ENCODE peak calls at places on chromosome 3, in six cellular contexts. P is IMR-90, B is H9, I is neuronal stem cell, F is mesenchymal stem cell, V is trophoblast cell. J is an unnamed sample.

GRCh38 chr3:159783780-159784747 is 204.6 kb upstream of the IL12A start:
- DNase-seq in V (peak), B (no peak), P (no peak), F (no peak), I (no peak), J (no peak)

GRCh38 chr3:35946121-35946856 is 307.0 kb downstream of the ARPP21 start:
- DNase-seq in V (no peak), P (peak), B (no peak), I (peak), F (peak), J (no peak)

GRCh38 chr3:14943042-14943441 is 4.3 kb upstream of the NR2C2 start:
- DNase-seq in V (no peak), I (no peak), P (no peak), B (no peak), F (no peak), J (no peak)

GRCh38 chr3:123258811-123259420 is 57.2 kb downstream of the SEC22A start:
- DNase-seq in I (no peak), P (peak), B (no peak), V (no peak), F (peak), J (no peak)

GRCh38 chr3:15339786-15340215 is 7.4 kb upstream of the SH3BP5 start:
- DNase-seq in P (peak), F (peak), B (no peak), I (no peak), V (no peak), J (no peak)

GRCh38 chr3:55621648-55622047 is 134.5 kb upstream of the WNT5A start:
- DNase-seq in B (no peak), P (no peak), I (no peak), F (no peak), V (no peak), J (no peak)

GRCh38 chr3:102745881-102746280 is 311.1 kb downstream of the ZPLD1 start:
- DNase-seq in V (no peak), F (no peak), P (no peak), B (no peak), I (no peak), J (no peak)

GRCh38 chr3:170054204-170054603 is 16.4 kb downstream of the GPR160 start:
- DNase-seq in P (no peak), F (peak), V (no peak), B (no peak), I (no peak), J (peak)

GRCh38 chr3:138034918-138035317 is 25.0 kb downstream of the CLDN18 start:
- DNase-seq in F (no peak), I (no peak), P (no peak), V (no peak), B (no peak), J (no peak)

GRCh38 chr3:187870360-187871203 is 125.3 kb upstream of the BCL6 start:
- DNase-seq in P (no peak), B (no peak), V (no peak), F (no peak), I (no peak), J (no peak)

GRCh38 chr3:186643493-186643892 is 3.3 kb downstream of the FETUB start:
- DNase-seq in I (no peak), V (peak), P (no peak), B (no peak), F (no peak), J (no peak)

GRCh38 chr3:18988619-18989229 is 159.6 kb upstream of the KCNH8 start:
- DNase-seq in P (no peak), V (no peak), I (peak), F (peak), B (no peak), J (no peak)

GRCh38 chr3:117393801-117394200 is 684.2 kb downstream of the TUSC7 start:
- DNase-seq in B (no peak), P (no peak), V (no peak), I (no peak), F (no peak), J (no peak)

GRCh38 chr3:109070232-109070631 is 47.7 kb downstream of the MORC1 start:
- DNase-seq in B (no peak), F (no peak), P (no peak), I (no peak), V (no peak), J (no peak)

GRCh38 chr3:124117486-124117885 is 125.6 kb upstream of the ROPN1 start:
- DNase-seq in I (no peak), B (no peak), F (peak), P (peak), V (no peak), J (no peak)

GRCh38 chr3:132014105-132014504 is 20.7 kb downstream of the CPNE4 start:
- DNase-seq in B (no peak), I (no peak), P (no peak), V (no peak), F (no peak), J (no peak)

GRCh38 chr3:131091768-131092167 is 65.1 kb downstream of the NEK11 start:
- DNase-seq in P (peak), V (peak), I (no peak), F (no peak), B (no peak), J (no peak)

GRCh38 chr3:123085293-123085949 is 18.6 kb downstream of the PDIA5 start:
- DNase-seq in B (no peak), I (no peak), V (no peak), F (peak), P (no peak), J (no peak)

GRCh38 chr3:110815008-110815583 is 256.5 kb upstream of the NECTIN3 start:
- DNase-seq in P (peak), V (no peak), B (no peak), F (peak), I (no peak), J (no peak)

GRCh38 chr3:194156095-194156494 is 20.1 kb downstream of the HES1 start:
- DNase-seq in V (no peak), P (no peak), B (no peak), I (no peak), F (no peak), J (no peak)
- H4K91ac ChIP-seq in V (no peak), P (no peak), B (no peak), I (no peak), F (no peak), J (no peak)

GRCh38 chr3:129358177-129359101 is 70.0 kb downstream of the EFCAB12 start:
- DNase-seq in I (no peak), P (no peak), F (no peak), V (no peak), B (no peak), J (no peak)
- H4K91ac ChIP-seq in I (no peak), P (no peak), F (peak), V (no peak), B (no peak), J (no peak)

GRCh38 chr3:5494913-5495519 is 307.5 kb downstream of the EDEM1 start:
- DNase-seq in I (no peak), B (no peak), V (peak), F (no peak), P (no peak), J (no peak)
- H4K91ac ChIP-seq in I (no peak), B (no peak), V (no peak), F (no peak), P (no peak), J (no peak)

DNA sequence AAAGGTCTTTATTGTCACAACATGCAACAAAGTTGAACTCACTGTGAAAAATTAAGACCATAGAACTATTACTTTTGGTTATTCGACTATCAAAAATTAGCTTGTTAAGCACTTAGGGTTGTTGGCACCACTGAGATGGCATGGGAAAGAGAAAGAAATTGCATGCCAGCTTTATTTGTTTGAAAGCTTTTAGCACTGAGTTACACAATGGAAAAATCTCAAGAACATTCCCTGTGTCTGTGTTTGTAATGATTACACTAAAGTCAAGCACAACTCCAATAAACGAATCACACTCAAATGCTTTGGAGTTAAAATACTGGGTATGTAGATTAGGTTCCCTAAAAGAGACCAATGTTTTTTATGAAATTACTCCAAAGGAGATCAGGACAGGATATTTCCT is 158.6 kb upstream of the COL8A1 start:
- DNase-seq in F (peak), I (no peak), P (no peak), V (no peak), B (no peak), J (no peak)
- H4K91ac ChIP-seq in F (no peak), I (no peak), P (no peak), V (no peak), B (no peak), J (no peak)

DNA sequence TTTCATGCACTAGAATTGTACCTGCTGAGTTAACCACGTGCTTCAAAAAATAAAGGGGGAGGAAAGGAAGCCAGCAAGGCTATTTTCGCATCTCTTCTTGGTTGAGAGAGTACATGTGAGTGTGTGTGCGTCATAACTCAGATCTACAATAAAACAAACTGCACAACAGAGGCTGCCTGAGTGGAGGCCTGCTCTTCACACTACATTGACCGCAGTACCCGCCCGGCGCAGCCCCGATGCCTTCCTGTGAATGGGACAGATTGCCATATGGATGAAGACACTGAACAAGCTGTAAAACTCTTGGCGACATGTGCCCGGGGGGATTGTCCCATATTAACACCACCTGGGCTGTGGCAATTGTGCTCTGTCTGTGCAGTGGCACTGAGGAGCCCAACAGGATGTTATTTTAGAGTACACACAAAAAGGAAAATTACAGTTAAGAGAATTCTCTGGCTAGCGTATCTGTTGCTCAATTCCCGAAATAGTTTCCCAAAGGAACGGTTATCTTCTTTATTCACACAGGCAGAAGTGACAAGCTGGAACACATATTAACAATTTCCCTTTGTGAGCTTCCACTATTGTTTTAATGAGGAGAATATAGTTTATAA is 551.5 kb downstream of the FOXP1 start:
- DNase-seq in B (no peak), P (no peak), F (no peak), I (no peak), V (no peak), J (no peak)
- H4K91ac ChIP-seq in B (no peak), P (no peak), F (no peak), I (no peak), V (no peak), J (no peak)

DNA sequence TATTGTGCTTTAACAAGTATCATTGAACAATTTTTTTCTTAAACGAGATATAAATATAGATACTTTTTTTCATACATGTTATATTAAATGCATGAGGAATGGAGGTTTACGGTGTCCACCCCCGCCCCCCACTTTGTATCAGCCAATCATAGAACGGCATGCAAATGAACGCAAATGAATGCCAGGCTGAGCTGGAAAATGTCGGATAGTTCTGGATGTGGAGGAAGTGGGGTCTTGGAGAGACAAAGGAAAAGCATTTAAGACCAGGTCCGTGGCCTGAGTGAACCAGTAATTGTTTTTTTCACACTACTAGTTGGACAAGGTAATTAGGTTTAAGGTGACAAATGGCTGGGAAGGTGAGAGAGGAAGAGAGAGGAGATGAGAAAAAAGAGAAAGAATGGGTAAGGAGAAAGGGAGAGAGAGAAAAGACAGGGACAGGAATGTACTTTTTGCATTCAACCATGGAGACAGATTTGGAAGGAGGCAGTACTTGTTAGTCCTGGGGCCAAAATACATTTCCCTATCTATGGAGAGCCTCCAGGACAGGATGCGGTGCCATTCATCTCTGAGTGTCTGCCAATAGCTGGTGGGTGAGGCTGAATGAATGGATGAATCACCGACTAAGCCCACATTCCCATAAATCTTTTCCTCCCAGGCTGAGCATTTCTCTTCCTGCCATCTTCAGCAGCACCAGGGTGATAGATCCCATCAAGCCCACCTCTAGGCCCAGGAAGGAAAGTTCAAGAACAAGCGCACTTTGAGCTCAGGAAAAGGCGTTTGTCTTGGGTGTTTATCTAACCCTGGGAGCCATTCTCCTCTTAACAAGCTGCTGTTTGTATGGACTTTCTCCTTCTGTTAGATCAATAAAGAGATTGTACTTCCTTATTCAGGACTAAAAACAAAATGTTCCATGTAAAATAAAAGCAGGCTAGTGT is 1.4 kb upstream of the RAD18 start:
- DNase-seq in V (no peak), B (peak), I (no peak), F (peak), P (peak), J (no peak)
- H4K91ac ChIP-seq in V (no peak), B (no peak), I (no peak), F (no peak), P (peak), J (no peak)

GRCh38 chr3:9409981-9410849 is 12.8 kb downstream of the SETD5 start:
- DNase-seq in F (no peak), B (no peak), P (no peak), I (no peak), V (no peak), J (no peak)
- H4K91ac ChIP-seq in F (no peak), B (no peak), P (no peak), I (no peak), V (no peak), J (no peak)

DNA sequence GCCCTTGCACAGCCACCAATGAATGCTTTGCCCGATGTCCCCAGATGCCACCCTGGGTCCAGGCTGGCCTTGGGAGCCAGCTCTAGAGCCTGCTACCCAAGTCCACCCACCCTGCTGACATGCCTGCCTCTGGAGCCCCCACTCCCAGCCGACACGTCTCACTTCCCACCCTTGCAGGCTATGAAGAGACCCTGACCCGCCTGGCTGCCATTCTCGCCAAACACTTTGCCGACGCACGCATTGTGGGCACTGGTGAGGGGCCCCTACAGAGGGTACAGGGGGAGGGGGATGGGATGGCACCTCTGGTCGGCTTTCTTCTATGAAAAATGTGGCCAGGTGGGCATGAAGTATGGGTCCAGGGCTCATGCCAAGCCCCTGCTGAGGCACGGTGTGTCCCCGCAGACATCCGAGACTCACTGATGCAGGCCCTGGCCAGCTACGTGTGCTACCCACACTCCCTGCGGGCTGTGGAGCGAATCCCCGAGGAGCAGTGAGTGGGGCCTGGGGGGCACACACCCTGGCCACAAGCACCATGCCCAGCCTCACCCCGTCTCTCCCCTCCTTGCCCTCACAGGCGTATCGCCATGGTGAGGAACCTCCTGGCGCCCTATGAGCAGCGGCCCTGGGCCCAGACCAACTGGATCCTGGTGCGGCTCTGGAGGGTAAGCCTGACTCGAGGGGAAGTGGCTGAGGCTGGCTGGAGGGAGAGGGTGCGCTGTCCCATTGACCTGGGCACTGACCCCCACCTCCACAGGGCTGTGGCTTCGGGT is 6.0 kb downstream of the AMIGO3 start:
- DNase-seq in P (no peak), B (no peak), I (no peak), F (no peak), V (no peak), J (no peak)
- H4K91ac ChIP-seq in P (no peak), B (no peak), I (no peak), F (no peak), V (no peak), J (no peak)

J was measured in H1.